ENCODE peak calls at places on chromosome 11, in ten cellular contexts. One of them, this sample, is unnamed.

GRCh38 chr11:62665630-62666258 is 632 bp downstream of the CSKMT start:
- DNase-seq in activated naive CD4-positive, alpha-beta T cell: peak
- DNase-seq in DND-41: peak
- DNase-seq in amniotic stem cell: no peak
- DNase-seq in bronchial epithelial cell: no peak
- DNase-seq in T-helper 9 cell: peak
- DNase-seq in stimulated activated CD4-positive, alpha-beta T cell treated with anti-CD3 and anti-CD28 coated beads, Interleukin-1b, Interleukin-23, amount 100 ng/mL, for 24 hours: no peak
- DNase-seq in AG09309: no peak
- DNase-seq in lower leg skin: no peak
- DNase-seq in NCI-H524: peak
- DNase-seq in this sample: no peak

GRCh38 chr11:120775986-120776682 is 247.8 kb upstream of the TBCEL start:
- DNase-seq in activated naive CD4-positive, alpha-beta T cell: no peak
- DNase-seq in DND-41: no peak
- DNase-seq in amniotic stem cell: no peak
- DNase-seq in bronchial epithelial cell: no peak
- DNase-seq in T-helper 9 cell: no peak
- DNase-seq in stimulated activated CD4-positive, alpha-beta T cell treated with anti-CD3 and anti-CD28 coated beads, Interleukin-1b, Interleukin-23, amount 100 ng/mL, for 24 hours: no peak
- DNase-seq in AG09309: no peak
- DNase-seq in lower leg skin: peak
- DNase-seq in NCI-H524: no peak
- DNase-seq in this sample: no peak

GRCh38 chr11:67483901-67484665 is 1.3 kb downstream of the AIP start:
- DNase-seq in activated naive CD4-positive, alpha-beta T cell: peak
- DNase-seq in DND-41: peak
- DNase-seq in amniotic stem cell: no peak
- DNase-seq in bronchial epithelial cell: no peak
- DNase-seq in T-helper 9 cell: no peak
- DNase-seq in stimulated activated CD4-positive, alpha-beta T cell treated with anti-CD3 and anti-CD28 coated beads, Interleukin-1b, Interleukin-23, amount 100 ng/mL, for 24 hours: no peak
- DNase-seq in AG09309: no peak
- DNase-seq in lower leg skin: no peak
- DNase-seq in NCI-H524: no peak
- DNase-seq in this sample: no peak

GRCh38 chr11:3044004-3044403 is 13.2 kb downstream of the CARS1 start:
- DNase-seq in activated naive CD4-positive, alpha-beta T cell: no peak
- DNase-seq in DND-41: no peak
- DNase-seq in amniotic stem cell: no peak
- DNase-seq in bronchial epithelial cell: no peak
- DNase-seq in T-helper 9 cell: no peak
- DNase-seq in stimulated activated CD4-positive, alpha-beta T cell treated with anti-CD3 and anti-CD28 coated beads, Interleukin-1b, Interleukin-23, amount 100 ng/mL, for 24 hours: no peak
- DNase-seq in AG09309: no peak
- DNase-seq in lower leg skin: no peak
- DNase-seq in NCI-H524: no peak
- DNase-seq in this sample: no peak

GRCh38 chr11:65288706-65289536 is 25.7 kb upstream of the CDC42EP2 start:
- DNase-seq in activated naive CD4-positive, alpha-beta T cell: no peak
- DNase-seq in DND-41: peak
- DNase-seq in amniotic stem cell: no peak
- DNase-seq in bronchial epithelial cell: peak
- DNase-seq in T-helper 9 cell: no peak
- DNase-seq in stimulated activated CD4-positive, alpha-beta T cell treated with anti-CD3 and anti-CD28 coated beads, Interleukin-1b, Interleukin-23, amount 100 ng/mL, for 24 hours: no peak
- DNase-seq in AG09309: no peak
- DNase-seq in lower leg skin: peak
- DNase-seq in NCI-H524: peak
- DNase-seq in this sample: no peak

GRCh38 chr11:93340223-93340622 is 9.7 kb downstream of the DEUP1 start:
- DNase-seq in activated naive CD4-positive, alpha-beta T cell: no peak
- DNase-seq in DND-41: no peak
- DNase-seq in amniotic stem cell: no peak
- DNase-seq in bronchial epithelial cell: no peak
- DNase-seq in T-helper 9 cell: no peak
- DNase-seq in stimulated activated CD4-positive, alpha-beta T cell treated with anti-CD3 and anti-CD28 coated beads, Interleukin-1b, Interleukin-23, amount 100 ng/mL, for 24 hours: no peak
- DNase-seq in AG09309: no peak
- DNase-seq in lower leg skin: no peak
- DNase-seq in NCI-H524: no peak
- DNase-seq in this sample: no peak

GRCh38 chr11:77249427-77249826 is 52.1 kb downstream of the GDPD4 start:
- DNase-seq in activated naive CD4-positive, alpha-beta T cell: no peak
- DNase-seq in DND-41: no peak
- DNase-seq in amniotic stem cell: no peak
- DNase-seq in bronchial epithelial cell: peak
- DNase-seq in T-helper 9 cell: no peak
- DNase-seq in stimulated activated CD4-positive, alpha-beta T cell treated with anti-CD3 and anti-CD28 coated beads, Interleukin-1b, Interleukin-23, amount 100 ng/mL, for 24 hours: no peak
- DNase-seq in AG09309: no peak
- DNase-seq in lower leg skin: no peak
- DNase-seq in NCI-H524: no peak
- DNase-seq in this sample: no peak

GRCh38 chr11:123272565-123272964 is 77.5 kb upstream of the CLMP start:
- DNase-seq in activated naive CD4-positive, alpha-beta T cell: no peak
- DNase-seq in DND-41: no peak
- DNase-seq in amniotic stem cell: no peak
- DNase-seq in bronchial epithelial cell: peak
- DNase-seq in T-helper 9 cell: no peak
- DNase-seq in stimulated activated CD4-positive, alpha-beta T cell treated with anti-CD3 and anti-CD28 coated beads, Interleukin-1b, Interleukin-23, amount 100 ng/mL, for 24 hours: no peak
- DNase-seq in AG09309: no peak
- DNase-seq in lower leg skin: no peak
- DNase-seq in NCI-H524: no peak
- DNase-seq in this sample: no peak

GRCh38 chr11:14417186-14417585 is 58.2 kb upstream of the RRAS2 start:
- DNase-seq in activated naive CD4-positive, alpha-beta T cell: no peak
- DNase-seq in DND-41: peak
- DNase-seq in amniotic stem cell: no peak
- DNase-seq in bronchial epithelial cell: no peak
- DNase-seq in T-helper 9 cell: no peak
- DNase-seq in stimulated activated CD4-positive, alpha-beta T cell treated with anti-CD3 and anti-CD28 coated beads, Interleukin-1b, Interleukin-23, amount 100 ng/mL, for 24 hours: no peak
- DNase-seq in AG09309: no peak
- DNase-seq in lower leg skin: no peak
- DNase-seq in NCI-H524: no peak
- DNase-seq in this sample: no peak

This sample was measured in astrocyte of the cerebellum.